ENCODE peak calls at places on chromosomes 11 and 22, in four cellular contexts. X, D, T and H are unnamed samples.

GRCh38 chr11:118620529-118621070 is 13.2 kb downstream of the PHLDB1 start:
- DNase-seq in D (no peak), X (no peak), T (peak; percentile 80), H (peak; percentile 90)

GRCh38 chr22:35997438-35997837 is 31.2 kb downstream of the RBFOX2 start:
- DNase-seq in T (no peak), X (no peak), D (no peak), H (no peak)

GRCh38 chr22:19174106-19175025 is 4.2 kb downstream of the SLC25A1 start:
- DNase-seq in T (peak; percentile 59), X (peak; percentile 49), D (peak; percentile 15), H (peak; percentile 57)

GRCh38 chr11:16737860-16738197 is 618 bp upstream of the C11orf58 start:
- DNase-seq in X (no peak), D (no peak), T (no peak), H (peak; percentile 22)

GRCh38 chr11:47501095-47501494 is 51.8 kb downstream of the CELF1 start:
- DNase-seq in X (no peak), T (no peak), D (no peak), H (no peak)

GRCh38 chr11:95134491-95134890 is 44.8 kb downstream of the ENDOD1 start:
- DNase-seq in X (no peak), T (no peak), D (no peak), H (no peak)

GRCh38 chr22:45804986-45805325 is 133.3 kb downstream of the ATXN10 start:
- DNase-seq in X (no peak), D (no peak), T (no peak), H (peak; percentile 4)

GRCh38 chr11:116736763-116737162 is 36.0 kb downstream of the BUD13 start:
- DNase-seq in D (no peak), X (no peak), T (peak; percentile 56), H (peak; percentile 60)

GRCh38 chr11:15073361-15074205 is at the start of gene CALCB:
- DNase-seq in X (no peak), D (no peak), T (no peak), H (no peak)

GRCh38 chr11:80103149-80103859 is 662.5 kb upstream of the TENM4 start:
- DNase-seq in T (no peak), D (no peak), X (no peak), H (peak; percentile 15)

GRCh38 chr11:134228625-134229024 is 4.2 kb downstream of the VPS26B start:
- DNase-seq in T (no peak), X (no peak), D (peak; percentile 83), H (no peak)

GRCh38 chr22:46336119-46337078 is 885 bp downstream of the TRMU start:
- DNase-seq in T (peak; percentile 42), X (no peak), D (no peak), H (peak; percentile 20)

GRCh38 chr22:21862386-21863242 is 4.8 kb downstream of the MAPK1 start:
- DNase-seq in D (no peak), X (no peak), T (peak; percentile 68), H (no peak)

GRCh38 chr11:116644201-116644947 is 128.4 kb downstream of the BUD13 start:
- DNase-seq in T (no peak), D (no peak), X (no peak), H (no peak)

GRCh38 chr11:132134322-132134721 is 763.9 kb downstream of the NTM start:
- DNase-seq in D (no peak), X (no peak), T (no peak), H (no peak)

GRCh38 chr11:12441081-12441801 is 63.9 kb downstream of the PARVA start:
- DNase-seq in T (no peak), X (no peak), D (no peak), H (no peak)

GRCh38 chr22:24925586-24926427 is 20.7 kb downstream of the LHFPL7 start:
- DNase-seq in T (no peak), X (no peak), D (no peak), H (no peak)

GRCh38 chr11:107785401-107785800 is 73.2 kb downstream of the SLC35F2 start:
- DNase-seq in D (no peak), T (peak; percentile 12), X (no peak), H (no peak)

GRCh38 chr22:30685178-30685577 is 9.5 kb upstream of the OSBP2 start:
- DNase-seq in X (no peak), D (no peak), T (no peak), H (no peak)

GRCh38 chr11:48169259-48169658 is 47.4 kb upstream of the OR4B1 start:
- DNase-seq in D (no peak), X (no peak), T (peak; percentile 28), H (no peak)

GRCh38 chr11:71114124-71114851 is 138.1 kb downstream of the SHANK2 start:
- DNase-seq in T (no peak), D (no peak), X (no peak), H (no peak)
- TF ChIP-seq CEBPB in T (no peak), D (no peak), X (no peak), H (no peak)

GRCh38 chr11:78821371-78822306 is 247.0 kb upstream of the NARS2 start:
- DNase-seq in T (no peak), D (no peak), X (no peak), H (no peak)
- TF ChIP-seq GABPA in T (no peak), D (no peak), X (no peak), H (no peak)

GRCh38 chr22:32237905-32238304 is 17.2 kb downstream of the SLC5A4 start:
- DNase-seq in D (no peak), T (no peak), X (no peak), H (no peak)
- TF ChIP-seq CEBPB in D (no peak), T (no peak), X (no peak), H (peak; percentile 23)

GRCh38 chr11:130212431-130212961 is 52.9 kb downstream of the ST14 start:
- DNase-seq in D (no peak), T (no peak), X (no peak), H (no peak)
- TF ChIP-seq GABPA in D (no peak), T (no peak), X (no peak), H (no peak)

DNA sequence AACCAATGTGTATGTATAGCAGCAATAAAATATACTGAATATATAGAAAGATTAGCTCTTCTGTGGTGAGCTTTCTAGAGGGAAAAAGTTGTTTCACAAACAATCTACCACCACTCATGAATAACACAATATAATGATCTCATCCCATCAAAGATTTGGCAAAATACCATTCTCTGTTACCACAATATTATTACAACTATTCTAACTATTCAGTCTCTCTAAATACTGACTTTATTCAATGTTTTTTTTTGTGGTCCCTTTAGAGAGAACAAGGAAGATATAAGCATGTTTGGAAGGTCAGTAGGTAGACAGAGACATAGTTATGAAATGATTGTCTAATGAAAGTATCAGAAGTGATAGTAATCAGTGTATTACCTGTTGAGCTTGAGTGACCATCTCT is 7.8 kb downstream of the CCDC90B start:
- DNase-seq in D (no peak), X (no peak), T (no peak), H (no peak)
- TF ChIP-seq CEBPB in D (no peak), X (no peak), T (no peak), H (no peak)

GRCh38 chr22:44383652-44384562 is 71.2 kb upstream of the SHISAL1 start:
- DNase-seq in D (no peak), T (no peak), X (no peak), H (no peak)

GRCh38 chr22:44384563-44384940 is 71.8 kb upstream of the SHISAL1 start:
- DNase-seq in X (no peak), T (no peak), D (no peak), H (no peak)

GRCh38 chr22:44386386-44387035 is 73.8 kb upstream of the SHISAL1 start:
- DNase-seq in D (no peak), X (no peak), T (no peak), H (no peak)

GRCh38 chr22:44385781-44386180 is 73.0 kb upstream of the SHISAL1 start:
- DNase-seq in T (no peak), D (no peak), X (no peak), H (no peak)

DNA sequence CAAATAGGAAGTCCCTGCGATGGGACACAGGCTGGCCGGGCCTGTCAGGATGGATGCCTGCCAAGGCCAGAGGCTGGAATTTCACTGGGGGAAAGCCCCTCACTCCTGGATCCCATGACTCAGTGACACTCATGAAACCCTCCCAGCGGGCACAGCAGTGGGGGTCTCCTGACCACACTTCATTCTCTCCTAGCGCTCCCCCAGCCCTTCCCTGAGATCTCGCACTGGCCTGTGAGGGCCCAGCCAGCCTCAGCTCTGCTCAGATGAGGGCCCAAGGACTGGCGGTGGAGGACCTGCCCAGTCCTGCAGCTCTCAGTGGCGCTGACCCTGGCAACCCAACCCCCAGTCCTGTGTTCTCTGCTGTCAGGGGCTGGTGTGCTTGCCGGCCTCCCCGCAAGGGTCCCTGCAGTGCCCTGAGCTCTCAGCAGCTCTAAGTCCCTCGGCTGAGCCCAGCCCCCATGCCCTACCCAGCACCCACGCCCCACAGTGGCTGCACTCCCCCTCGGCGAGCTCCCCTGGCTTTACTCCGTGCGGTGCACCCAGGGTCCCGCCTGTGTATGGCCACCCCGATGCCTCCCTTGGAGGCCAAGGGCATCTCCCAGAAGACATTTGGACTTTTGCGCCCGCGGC is 72.3 kb upstream of the SHISAL1 start:
- DNase-seq in X (no peak), D (no peak), T (no peak), H (no peak)
- TF ChIP-seq GABPA in X (no peak), D (no peak), T (no peak), H (no peak)

DNA sequence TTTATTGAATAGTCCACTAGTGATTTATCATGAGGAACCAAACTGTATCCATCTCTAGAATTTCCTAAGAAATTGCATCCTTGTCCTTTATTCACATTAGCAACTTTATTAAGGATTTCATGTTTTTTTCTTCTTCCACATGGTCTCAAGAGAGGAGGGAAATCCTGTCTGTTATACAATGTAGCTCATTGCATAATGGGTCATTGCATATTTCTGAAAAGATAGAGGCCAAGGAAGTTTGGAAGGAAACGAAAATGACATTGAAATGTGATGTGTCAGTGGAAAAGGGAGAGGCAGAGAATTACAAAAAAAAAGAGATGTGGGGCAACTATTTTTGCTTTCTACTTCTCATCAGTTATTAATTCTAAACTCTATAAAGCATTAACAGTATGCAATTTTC is 353.1 kb downstream of the METTL15 start:
- DNase-seq in X (no peak), T (no peak), D (no peak), H (no peak)
- TF ChIP-seq CEBPB in X (no peak), T (no peak), D (no peak), H (no peak)

GRCh38 chr11:124762077-124762623 is at the start of gene ESAM:
- DNase-seq in D (no peak), X (no peak), T (peak; percentile 75), H (no peak)
- TF ChIP-seq GABPA in D (no peak), X (no peak), T (no peak), H (no peak)